ENCODE peak calls at places on chromosomes 6 and 20, in four cellular contexts. One of them, this sample, is unnamed. For H4K20me1 and H3K9me3, the result is how much of the 10 kb centered on the place peaks cover.

GRCh38 chr6:33018904-33019303 is 9.5 kb upstream of the HLA-DOA start:
- DNase-seq in OCI-LY7: no peak
- DNase-seq in hepatocyte: peak
- DNase-seq in fibroblast of lung: no peak
- DNase-seq in this sample: peak

GRCh38 chr6:84773431-84774173 is 9.2 kb upstream of the TBX18 start:
- DNase-seq in OCI-LY7: no peak
- DNase-seq in hepatocyte: peak
- DNase-seq in fibroblast of lung: no peak
- DNase-seq in this sample: no peak

GRCh38 chr6:168418631-168419250 is 22.2 kb upstream of the SMOC2 start:
- DNase-seq in OCI-LY7: no peak
- DNase-seq in hepatocyte: no peak
- DNase-seq in fibroblast of lung: no peak
- DNase-seq in this sample: no peak

GRCh38 chr6:52893221-52893620 is 16.3 kb downstream of the GSTA3 start:
- DNase-seq in OCI-LY7: no peak
- DNase-seq in hepatocyte: no peak
- DNase-seq in fibroblast of lung: no peak
- DNase-seq in this sample: no peak

GRCh38 chr6:56259682-56260081 is 12.3 kb upstream of the COL21A1 start:
- DNase-seq in hepatocyte: peak
- DNase-seq in OCI-LY7: no peak
- DNase-seq in fibroblast of lung: peak
- DNase-seq in this sample: no peak

GRCh38 chr6:127069659-127070279 is 48.7 kb upstream of the RSPO3 start:
- DNase-seq in fibroblast of lung: peak
- DNase-seq in hepatocyte: peak
- DNase-seq in OCI-LY7: peak
- DNase-seq in this sample: no peak

GRCh38 chr20:18322551-18322950 is 34.2 kb downstream of the ZNF133 start:
- DNase-seq in OCI-LY7: no peak
- DNase-seq in hepatocyte: no peak
- DNase-seq in fibroblast of lung: no peak
- DNase-seq in this sample: no peak

GRCh38 chr6:141164042-141164748 is 968.5 kb upstream of the GJE1 start:
- DNase-seq in OCI-LY7: no peak
- DNase-seq in hepatocyte: peak
- DNase-seq in fibroblast of lung: no peak
- DNase-seq in this sample: no peak

GRCh38 chr6:83265384-83265783 is 72.2 kb downstream of the RWDD2A start:
- DNase-seq in OCI-LY7: no peak
- DNase-seq in fibroblast of lung: peak
- DNase-seq in hepatocyte: no peak
- DNase-seq in this sample: no peak

GRCh38 chr6:84738996-84739865 is 25.2 kb downstream of the TBX18 start:
- DNase-seq in fibroblast of lung: no peak
- DNase-seq in hepatocyte: no peak
- DNase-seq in OCI-LY7: no peak
- DNase-seq in this sample: no peak

GRCh38 chr6:154593122-154593521 is 82.6 kb upstream of the CNKSR3 start:
- DNase-seq in hepatocyte: no peak
- DNase-seq in OCI-LY7: no peak
- DNase-seq in fibroblast of lung: peak
- DNase-seq in this sample: no peak

GRCh38 chr6:130417951-130418350 is 52.1 kb downstream of the TMEM200A start:
- DNase-seq in OCI-LY7: no peak
- DNase-seq in hepatocyte: no peak
- DNase-seq in fibroblast of lung: peak
- DNase-seq in this sample: no peak

GRCh38 chr6:133890941-133891813 is 2.3 kb downstream of the TCF21 start:
- DNase-seq in OCI-LY7: no peak
- DNase-seq in fibroblast of lung: no peak
- DNase-seq in hepatocyte: peak
- DNase-seq in this sample: no peak

GRCh38 chr20:44200983-44201382 is 9.6 kb downstream of the OSER1 start:
- DNase-seq in OCI-LY7: no peak
- DNase-seq in hepatocyte: no peak
- DNase-seq in fibroblast of lung: no peak
- DNase-seq in this sample: no peak

GRCh38 chr20:31587545-31588389 is 17.3 kb upstream of the ID1 start:
- DNase-seq in hepatocyte: peak
- DNase-seq in fibroblast of lung: peak
- DNase-seq in OCI-LY7: no peak
- DNase-seq in this sample: no peak

GRCh38 chr6:44430322-44430721 is 42.8 kb downstream of the CDC5L start:
- DNase-seq in fibroblast of lung: peak
- DNase-seq in hepatocyte: no peak
- DNase-seq in OCI-LY7: no peak
- DNase-seq in this sample: no peak

GRCh38 chr6:124683507-124683906 is 278.7 kb upstream of the RNF217 start:
- DNase-seq in OCI-LY7: peak
- DNase-seq in fibroblast of lung: no peak
- DNase-seq in hepatocyte: no peak
- DNase-seq in this sample: no peak

GRCh38 chr20:23869520-23869919 is 10.0 kb downstream of the CST5 start:
- DNase-seq in fibroblast of lung: no peak
- DNase-seq in hepatocyte: no peak
- DNase-seq in OCI-LY7: no peak
- DNase-seq in this sample: peak

GRCh38 chr6:35898003-35898402 is 22.9 kb downstream of the SRPK1 start:
- DNase-seq in hepatocyte: no peak
- DNase-seq in OCI-LY7: no peak
- DNase-seq in fibroblast of lung: no peak
- DNase-seq in this sample: no peak
- H4K20me1 ChIP-seq in hepatocyte: under half
- H4K20me1 ChIP-seq in OCI-LY7: under half
- H4K20me1 ChIP-seq in fibroblast of lung: under half
- H4K20me1 ChIP-seq in this sample: half or more

DNA sequence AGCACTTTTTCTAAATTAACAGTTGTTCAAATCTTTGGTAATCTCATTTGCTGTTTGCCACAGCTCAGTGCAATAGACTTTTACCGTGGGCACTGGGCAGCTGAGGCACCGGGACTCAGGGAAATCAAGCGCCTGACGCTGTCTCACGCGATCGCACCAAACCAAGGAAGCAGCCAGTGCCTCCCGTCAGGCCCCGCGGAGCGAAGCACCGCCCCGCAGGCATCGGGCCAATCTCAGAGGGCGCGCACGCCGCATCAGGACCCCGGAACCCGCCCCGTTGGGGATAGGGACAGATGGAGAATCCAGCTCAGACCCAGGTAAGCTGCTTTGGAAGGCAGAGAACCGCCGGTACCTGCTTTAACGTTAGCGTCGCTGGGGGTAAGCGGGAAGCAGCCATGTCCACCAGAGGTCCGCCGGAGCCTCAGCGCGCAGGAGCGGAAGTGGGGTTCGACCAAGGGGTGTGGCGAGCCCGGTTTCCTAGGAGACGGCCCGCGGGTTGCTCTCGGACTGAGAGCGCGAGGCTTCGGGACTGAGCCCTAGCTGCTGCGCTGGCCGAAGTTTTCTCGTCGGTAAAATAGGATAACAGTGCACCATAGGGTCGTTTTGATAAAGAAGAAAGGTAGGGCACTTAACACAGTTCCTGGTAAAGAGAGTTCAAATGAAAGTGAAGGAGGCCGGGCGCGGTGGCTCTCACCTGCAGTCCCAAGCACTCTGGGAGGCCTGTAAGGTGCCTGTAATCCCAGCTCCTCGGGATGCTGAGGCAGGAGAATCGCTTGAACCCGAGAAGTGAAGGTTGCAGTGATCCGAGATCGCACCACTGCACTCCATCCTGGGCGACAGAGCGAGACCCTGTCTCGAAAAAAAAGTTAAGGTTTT is at the start of gene LYRM2:
- DNase-seq in OCI-LY7: peak
- DNase-seq in fibroblast of lung: peak
- DNase-seq in hepatocyte: peak
- DNase-seq in this sample: peak
- H3K9me3 ChIP-seq in OCI-LY7: under half
- H3K9me3 ChIP-seq in fibroblast of lung: under half
- H3K9me3 ChIP-seq in hepatocyte: under half
- H3K9me3 ChIP-seq in this sample: under half

GRCh38 chr6:165767228-165767627 is 104.2 kb upstream of the PDE10A start:
- DNase-seq in OCI-LY7: no peak
- DNase-seq in fibroblast of lung: peak
- DNase-seq in hepatocyte: no peak
- DNase-seq in this sample: no peak
- H3K4me2 ChIP-seq in OCI-LY7: no peak
- H3K4me2 ChIP-seq in fibroblast of lung: no peak
- H3K4me2 ChIP-seq in hepatocyte: no peak
- H3K4me2 ChIP-seq in this sample: no peak

GRCh38 chr6:41377071-41377470 is 41.7 kb downstream of the NCR2 start:
- DNase-seq in hepatocyte: no peak
- DNase-seq in OCI-LY7: no peak
- DNase-seq in fibroblast of lung: no peak
- DNase-seq in this sample: no peak
- H4K20me1 ChIP-seq in hepatocyte: under half
- H4K20me1 ChIP-seq in OCI-LY7: under half
- H4K20me1 ChIP-seq in fibroblast of lung: under half
- H4K20me1 ChIP-seq in this sample: under half

GRCh38 chr6:128252293-128253176 is 267.9 kb downstream of the PTPRK start:
- DNase-seq in OCI-LY7: no peak
- DNase-seq in hepatocyte: no peak
- DNase-seq in fibroblast of lung: peak
- DNase-seq in this sample: no peak

GRCh38 chr6:128256100-128256499 is 264.3 kb downstream of the PTPRK start:
- DNase-seq in OCI-LY7: no peak
- DNase-seq in hepatocyte: peak
- DNase-seq in fibroblast of lung: no peak
- DNase-seq in this sample: no peak

GRCh38 chr6:128249429-128249828 is 271.0 kb downstream of the PTPRK start:
- DNase-seq in OCI-LY7: no peak
- DNase-seq in fibroblast of lung: no peak
- DNase-seq in hepatocyte: no peak
- DNase-seq in this sample: no peak

GRCh38 chr6:128250370-128251070 is 269.9 kb downstream of the PTPRK start:
- DNase-seq in hepatocyte: no peak
- DNase-seq in fibroblast of lung: no peak
- DNase-seq in OCI-LY7: no peak
- DNase-seq in this sample: no peak

GRCh38 chr6:128251445-128251844 is 269.0 kb downstream of the PTPRK start:
- DNase-seq in OCI-LY7: no peak
- DNase-seq in fibroblast of lung: no peak
- DNase-seq in hepatocyte: no peak
- DNase-seq in this sample: no peak
- H3K9me3 ChIP-seq in OCI-LY7: under half
- H3K9me3 ChIP-seq in fibroblast of lung: under half
- H3K9me3 ChIP-seq in hepatocyte: under half
- H3K9me3 ChIP-seq in this sample: under half

GRCh38 chr20:58843128-58843556 is 7.6 kb downstream of the GNAS-AS1 start:
- DNase-seq in hepatocyte: no peak
- DNase-seq in fibroblast of lung: no peak
- DNase-seq in OCI-LY7: no peak
- DNase-seq in this sample: no peak
- H3K4me2 ChIP-seq in hepatocyte: no peak
- H3K4me2 ChIP-seq in fibroblast of lung: no peak
- H3K4me2 ChIP-seq in OCI-LY7: no peak
- H3K4me2 ChIP-seq in this sample: no peak

GRCh38 chr6:38137609-38138008 is 318.1 kb downstream of the ZFAND3 start:
- DNase-seq in fibroblast of lung: no peak
- DNase-seq in hepatocyte: no peak
- DNase-seq in OCI-LY7: no peak
- DNase-seq in this sample: no peak

GRCh38 chr6:38136547-38136946 is 317.0 kb downstream of the ZFAND3 start:
- DNase-seq in OCI-LY7: no peak
- DNase-seq in hepatocyte: no peak
- DNase-seq in fibroblast of lung: peak
- DNase-seq in this sample: no peak

GRCh38 chr6:38134704-38135088 is 315.2 kb downstream of the ZFAND3 start:
- DNase-seq in OCI-LY7: no peak
- DNase-seq in hepatocyte: no peak
- DNase-seq in fibroblast of lung: no peak
- DNase-seq in this sample: no peak

GRCh38 chr6:38131527-38131965 is 312.0 kb downstream of the ZFAND3 start:
- DNase-seq in hepatocyte: no peak
- DNase-seq in OCI-LY7: no peak
- DNase-seq in fibroblast of lung: peak
- DNase-seq in this sample: no peak

GRCh38 chr6:38133932-38134703 is 314.6 kb downstream of the ZFAND3 start:
- DNase-seq in fibroblast of lung: peak
- DNase-seq in OCI-LY7: no peak
- DNase-seq in hepatocyte: peak
- DNase-seq in this sample: no peak
- H4K20me1 ChIP-seq in fibroblast of lung: under half
- H4K20me1 ChIP-seq in OCI-LY7: under half
- H4K20me1 ChIP-seq in hepatocyte: under half
- H4K20me1 ChIP-seq in this sample: under half

DNA sequence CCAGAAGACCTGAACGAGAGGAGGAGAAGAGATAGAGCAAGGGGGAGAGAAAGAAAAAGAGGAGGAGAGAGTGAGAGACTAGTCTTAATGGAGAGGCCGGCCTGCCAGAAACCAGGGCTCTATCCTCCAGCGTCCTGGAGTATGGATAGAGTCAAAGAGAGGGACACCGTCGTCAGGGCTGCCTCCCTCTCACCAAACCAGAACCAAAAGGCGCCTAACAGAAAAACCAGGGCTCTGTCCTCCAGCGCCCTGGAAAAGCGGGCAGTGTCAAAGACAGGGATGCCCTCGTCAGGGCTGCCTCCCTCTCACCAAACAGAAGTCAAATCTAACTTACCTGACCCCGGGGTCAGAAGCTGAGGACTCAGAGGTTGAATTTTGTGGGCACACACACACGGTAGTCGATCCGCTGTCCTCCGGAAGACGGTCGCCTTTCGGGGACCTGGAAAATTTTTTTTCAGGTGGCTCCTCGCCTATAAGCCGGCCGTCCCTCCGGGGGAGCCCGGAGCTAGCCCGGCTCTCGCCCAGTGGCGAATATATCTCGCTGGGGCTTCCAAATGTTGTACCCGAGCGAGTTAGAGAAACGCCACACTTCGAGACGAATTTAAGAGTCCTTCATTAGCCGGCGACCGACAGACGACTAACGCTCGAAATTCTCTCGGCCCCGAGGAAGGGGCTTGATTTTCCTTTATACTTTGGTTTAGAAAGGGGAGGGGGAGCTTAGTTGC is 148.2 kb downstream of the TRIM27 start:
- DNase-seq in fibroblast of lung: no peak
- DNase-seq in OCI-LY7: no peak
- DNase-seq in hepatocyte: no peak
- DNase-seq in this sample: no peak
- H3K9me3 ChIP-seq in fibroblast of lung: under half
- H3K9me3 ChIP-seq in OCI-LY7: under half
- H3K9me3 ChIP-seq in hepatocyte: under half
- H3K9me3 ChIP-seq in this sample: under half